ENCODE peak calls at places on chromosomes 1 and 21, in seven cellular contexts. L is H1, D is IMR-90, P is mesenchymal stem cell, Y is H9, E is neuronal stem cell, Q is trophoblast cell. K is an unnamed sample.

GRCh38 chr1:42002220-42002619 is 83.5 kb upstream of the HIVEP3 start:
- DNase-seq in Q (no peak), Y (no peak), P (no peak), L (no peak), E (no peak), D (no peak), K (no peak)

GRCh38 chr1:216902669-216903388 is 179.6 kb upstream of the ESRRG start:
- DNase-seq in E (no peak), Q (no peak), L (no peak), P (peak), D (peak), Y (no peak), K (no peak)

GRCh38 chr1:117367769-117368059 is 465 bp downstream of the MAN1A2 start:
- DNase-seq in D (peak), P (no peak), Y (no peak), L (no peak), Q (no peak), E (peak), K (peak)

GRCh38 chr1:181012203-181012520 is 10.5 kb downstream of the STX6 start:
- DNase-seq in Q (peak), L (no peak), P (no peak), D (no peak), Y (no peak), E (no peak), K (no peak)

GRCh38 chr1:38744452-38745350 is 114.9 kb downstream of the RRAGC start:
- DNase-seq in P (no peak), D (no peak), E (no peak), Q (peak), L (no peak), Y (no peak), K (no peak)

GRCh38 chr1:75908717-75909152 is 23.5 kb downstream of the ASB17 start:
- DNase-seq in L (peak), D (peak), Q (peak), P (peak), Y (peak), E (peak), K (peak)

GRCh38 chr1:220577926-220578325 is 50.0 kb downstream of the MARK1 start:
- DNase-seq in E (no peak), Y (no peak), L (no peak), P (no peak), Q (no peak), D (no peak), K (no peak)

GRCh38 chr1:179599623-179600249 is 8.1 kb downstream of the TDRD5 start:
- DNase-seq in D (peak), E (no peak), P (peak), Q (peak), L (no peak), Y (no peak), K (no peak)

GRCh38 chr21:36816556-36817130 is 117.7 kb downstream of the SIM2 start:
- DNase-seq in Q (no peak), L (no peak), E (no peak), P (no peak), Y (no peak), D (peak), K (no peak)

GRCh38 chr1:43879414-43879813 is 54.2 kb upstream of the ARTN start:
- DNase-seq in L (no peak), E (no peak), Y (no peak), P (no peak), Q (no peak), D (peak), K (no peak)

GRCh38 chr1:216815239-216815955 is 92.2 kb upstream of the ESRRG start:
- DNase-seq in L (no peak), E (peak), D (peak), P (peak), Q (no peak), Y (no peak), K (no peak)

GRCh38 chr1:159861218-159861617 is 1.2 kb downstream of the VSIG8 start:
- DNase-seq in E (no peak), Y (no peak), Q (no peak), D (no peak), P (no peak), L (no peak), K (no peak)
- H2BK120ac ChIP-seq in E (no peak), Y (no peak), Q (no peak), D (no peak), P (no peak), L (no peak), K (no peak)

GRCh38 chr1:10105484-10105883 is 72.7 kb downstream of the UBE4B start:
- DNase-seq in P (no peak), L (no peak), Y (no peak), Q (no peak), D (no peak), E (no peak), K (no peak)
- H3K4ac ChIP-seq in P (no peak), L (no peak), Y (no peak), Q (no peak), D (no peak), E (no peak), K (no peak)

GRCh38 chr1:31732751-31733289 is 29.0 kb upstream of the COL16A1 start:
- DNase-seq in Q (no peak), D (no peak), P (no peak), L (no peak), Y (no peak), E (no peak), K (no peak)

GRCh38 chr1:31735571-31735970 is 28.6 kb downstream of the ADGRB2 start:
- DNase-seq in D (no peak), P (no peak), L (no peak), E (no peak), Q (no peak), Y (no peak), K (no peak)

GRCh38 chr1:31733389-31734219 is 29.8 kb upstream of the COL16A1 start:
- DNase-seq in D (no peak), E (no peak), L (no peak), Y (no peak), Q (no peak), P (no peak), K (no peak)

GRCh38 chr1:31736675-31737074 is 27.5 kb downstream of the ADGRB2 start:
- DNase-seq in Q (no peak), Y (no peak), P (no peak), D (no peak), L (no peak), E (no peak), K (no peak)

GRCh38 chr1:31734582-31735107 is 29.5 kb downstream of the ADGRB2 start:
- DNase-seq in Y (no peak), L (no peak), P (no peak), Q (no peak), D (peak), E (no peak), K (no peak)
- H3K23ac ChIP-seq in Y (no peak), L (no peak), P (no peak), Q (no peak), D (no peak), E (no peak), K (no peak)

GRCh38 chr1:240285541-240285940 is 193.9 kb downstream of the FMN2 start:
- DNase-seq in Y (no peak), D (peak), P (peak), E (no peak), L (no peak), Q (peak), K (no peak)
- H2BK120ac ChIP-seq in Y (no peak), D (peak), P (no peak), E (no peak), L (no peak), Q (no peak), K (no peak)

K was measured in mesendoderm.